ENCODE peak calls at places on chromosomes 5 and 9, in ten cellular contexts. H, K, Y, G, D, V, M, A, B and J are unnamed samples.

GRCh38 chr5:98497391-98497790 is 276.1 kb upstream of the RGMB start:
- DNase-seq in H (no peak), K (no peak), Y (no peak), G (no peak), D (no peak), V (peak; percentile 18), M (no peak), A (no peak), B (no peak), J (no peak)

GRCh38 chr9:108445431-108446018 is 410.3 kb downstream of the ACTL7B start:
- DNase-seq in H (no peak), K (no peak), Y (no peak), G (no peak), D (no peak), V (no peak), M (no peak), A (no peak), B (no peak), J (no peak)

GRCh38 chr9:134644715-134645606 is 3.4 kb downstream of the COL5A1 start:
- DNase-seq in H (peak; percentile 87), K (peak; percentile 60), Y (no peak), G (peak; percentile 76), D (peak; percentile 99), V (peak; percentile 98), M (peak; percentile 51), A (peak; percentile 73), B (peak; percentile 72), J (peak; percentile 49)

GRCh38 chr9:95127249-95128176 is 190.0 kb downstream of the FANCC start:
- DNase-seq in H (peak; percentile 89), K (peak; percentile 87), Y (peak; percentile 86), G (peak; percentile 86), D (peak; percentile 71), V (peak; percentile 52), M (peak; percentile 89), A (peak; percentile 88), B (peak; percentile 83), J (no peak)

GRCh38 chr9:113989781-113990569 is 88.1 kb downstream of the AMBP start:
- DNase-seq in H (peak; percentile 0), K (no peak), Y (no peak), G (no peak), D (no peak), V (no peak), M (no peak), A (no peak), B (no peak), J (no peak)

GRCh38 chr9:106728860-106729259 is 134.1 kb upstream of the ZNF462 start:
- DNase-seq in H (no peak), K (no peak), Y (no peak), G (no peak), D (no peak), V (no peak), M (no peak), A (no peak), B (no peak), J (no peak)

GRCh38 chr5:180811623-180812119 is 9.1 kb upstream of the MGAT1 start:
- DNase-seq in H (peak; percentile 11), K (no peak), Y (no peak), G (no peak), D (no peak), V (no peak), M (no peak), A (no peak), B (peak; percentile 58), J (no peak)

GRCh38 chr5:122463221-122463620 is 151.2 kb downstream of the SNCAIP start:
- DNase-seq in H (no peak), K (no peak), Y (no peak), G (no peak), D (peak; percentile 87), V (peak; percentile 90), M (no peak), A (no peak), B (no peak), J (no peak)

GRCh38 chr5:132251220-132251725 is 6.2 kb upstream of the PDLIM4 start:
- DNase-seq in H (no peak), K (peak; percentile 4), Y (no peak), G (peak; percentile 2), D (peak; percentile 37), V (peak; percentile 45), M (no peak), A (no peak), B (no peak), J (no peak)

GRCh38 chr5:59716029-59716428 is 177.5 kb downstream of the PDE4D start:
- DNase-seq in H (no peak), K (no peak), Y (no peak), G (no peak), D (no peak), V (no peak), M (no peak), A (peak; percentile 18), B (no peak), J (no peak)

GRCh38 chr5:59722875-59723274 is 170.7 kb downstream of the PDE4D start:
- DNase-seq in H (no peak), K (no peak), Y (no peak), G (no peak), D (peak; percentile 24), V (peak; percentile 26), M (no peak), A (no peak), B (no peak), J (no peak)

GRCh38 chr5:59724482-59725392 is 168.8 kb downstream of the PDE4D start:
- DNase-seq in H (no peak), K (peak; percentile 26), Y (no peak), G (no peak), D (peak; percentile 36), V (no peak), M (peak; percentile 77), A (no peak), B (peak; percentile 9), J (no peak)

GRCh38 chr5:59721741-59722140 is 171.8 kb downstream of the PDE4D start:
- DNase-seq in H (no peak), K (no peak), Y (no peak), G (no peak), D (no peak), V (no peak), M (no peak), A (no peak), B (no peak), J (no peak)

DNA sequence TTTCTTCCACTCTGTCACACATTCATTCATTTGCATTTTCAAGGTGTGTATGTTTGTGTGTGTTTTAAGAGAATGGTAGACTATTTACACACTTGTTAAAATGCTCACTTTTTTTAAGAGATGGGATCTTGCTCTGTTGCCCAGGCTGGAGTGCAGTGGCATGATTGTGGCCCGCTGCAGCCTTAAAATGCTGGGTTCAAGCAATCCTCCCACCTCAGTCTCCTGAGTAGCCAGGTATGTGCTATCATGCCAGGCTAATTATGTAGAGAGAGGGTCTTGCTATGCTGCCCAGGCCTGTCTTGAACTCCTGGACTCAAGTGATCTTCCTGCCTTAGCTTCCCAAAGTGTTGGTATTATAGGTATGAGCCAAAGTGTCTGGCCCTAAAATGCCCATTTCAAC is 173.5 kb downstream of the PDE4D start:
- DNase-seq in H (no peak), K (no peak), Y (no peak), G (no peak), D (no peak), V (no peak), M (no peak), A (no peak), B (no peak), J (no peak)
- H3K4me3 ChIP-seq in H (no peak overlapping the region), K (no peak overlapping the region), Y (no peak overlapping the region), G (no peak overlapping the region), D (no peak overlapping the region), V (no peak overlapping the region), M (no peak overlapping the region), A (no peak overlapping the region), B (no peak overlapping the region), J (no peak overlapping the region)

DNA sequence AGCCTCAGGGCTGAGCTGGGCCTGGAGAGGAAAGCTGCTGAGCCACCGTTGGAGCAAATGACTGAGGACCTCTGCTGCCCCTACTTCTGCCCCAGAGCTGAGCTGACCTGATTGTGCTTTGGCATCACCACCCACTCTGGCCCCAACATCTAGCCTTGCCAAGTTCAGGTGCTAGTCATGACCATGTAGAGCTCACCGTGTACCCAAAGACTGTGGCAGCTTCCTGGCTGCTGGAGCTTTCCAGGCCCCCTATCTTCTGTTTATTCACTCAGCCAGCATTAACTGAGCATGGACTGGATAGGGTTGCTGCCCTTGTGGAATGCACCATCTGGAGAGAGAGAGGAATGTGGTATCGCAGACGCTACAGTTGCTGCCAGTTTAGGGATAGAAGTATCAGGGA is 49.1 kb downstream of the JADE2 start:
- DNase-seq in H (peak; percentile 9), K (no peak), Y (no peak), G (no peak), D (peak; percentile 38), V (no peak), M (no peak), A (peak; percentile 73), B (no peak), J (no peak)
- H3K36me3 ChIP-seq in H (no peaks in the 10 kb centered on the region), K (no peaks in the 10 kb centered on the region), Y (peaks cover 37% of the 10 kb centered on the region), G (peaks cover 96% of the 10 kb centered on the region), D (peaks cover 73% of the 10 kb centered on the region), V (no peaks in the 10 kb centered on the region), M (peaks cover 12% of the 10 kb centered on the region), A (peaks cover 37% of the 10 kb centered on the region), B (no peaks in the 10 kb centered on the region), J (peaks cover 10% of the 10 kb centered on the region)

DNA sequence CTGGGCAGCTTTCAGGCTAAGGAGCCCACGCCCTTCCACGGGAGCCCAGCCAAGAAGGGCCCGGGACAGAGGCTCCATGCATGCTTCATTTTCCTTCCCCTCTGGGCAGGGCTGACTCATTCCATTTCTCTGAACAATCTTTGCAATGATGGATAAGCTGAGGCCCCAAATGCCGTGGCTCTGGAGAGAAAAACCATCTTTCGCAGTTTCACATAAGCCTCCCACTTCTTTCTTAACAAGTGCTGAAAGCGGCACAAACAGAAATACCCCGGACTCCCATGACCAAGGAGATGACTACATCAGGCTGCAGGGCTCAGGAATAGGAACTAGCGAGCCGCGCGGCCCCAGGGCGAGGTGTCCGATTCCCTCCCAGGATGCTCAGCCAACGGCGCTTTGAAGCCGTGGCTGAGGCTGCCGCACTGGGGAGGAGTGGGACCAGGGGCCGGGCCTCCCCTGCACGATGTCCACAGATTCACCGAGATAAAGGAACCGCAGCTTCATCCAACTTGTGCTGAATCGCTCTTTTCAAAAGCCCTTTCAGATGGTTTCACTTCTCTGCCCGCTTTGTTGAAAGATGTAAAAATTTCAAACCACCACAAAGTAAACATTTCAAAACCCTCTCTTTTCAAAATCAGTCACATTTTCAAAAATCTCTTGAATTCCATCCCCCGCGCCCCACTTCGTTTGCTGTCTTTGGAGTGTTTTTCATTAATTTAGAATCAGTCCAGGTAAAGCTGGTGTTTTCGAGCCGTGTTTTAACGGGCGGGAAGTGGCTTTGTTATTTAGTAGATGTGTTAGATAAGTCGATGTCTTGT is 96.6 kb upstream of the LMX1B start:
- DNase-seq in H (peak; percentile 37), K (no peak), Y (no peak), G (peak; percentile 40), D (peak; percentile 84), V (peak; percentile 78), M (peak; percentile 87), A (peak; percentile 73), B (peak; percentile 62), J (peak; percentile 29)
- H3K4me3 ChIP-seq in H (no peak overlapping the region), K (peak overlapping the region; percentile 44), Y (no peak overlapping the region), G (peak overlapping the region; percentile 19), D (peak overlapping the region; percentile 41), V (peak overlapping the region; percentile 50), M (no peak overlapping the region), A (peak overlapping the region; percentile 30), B (peak overlapping the region; percentile 36), J (no peak overlapping the region)

DNA sequence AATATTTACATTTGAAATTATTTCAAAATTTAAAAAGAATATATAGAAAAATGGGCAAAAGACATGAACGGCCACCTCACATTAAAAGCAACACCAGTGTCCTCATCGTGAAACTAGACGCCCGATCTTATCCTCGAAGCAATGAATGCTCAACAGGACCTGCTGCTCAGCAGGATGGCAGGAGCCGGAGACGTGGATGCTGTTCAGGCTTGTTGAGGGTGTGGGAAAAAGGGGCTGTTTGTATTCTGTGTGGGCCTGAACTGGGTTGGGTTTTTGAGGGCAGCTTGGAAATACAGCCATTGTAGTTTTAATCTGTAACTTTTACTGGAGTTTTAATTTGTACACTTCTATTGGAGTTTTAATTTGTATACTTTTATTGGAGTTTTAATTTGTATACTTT is 20.3 kb downstream of the EXOC3 start:
- DNase-seq in H (peak; percentile 1), K (no peak), Y (peak; percentile 14), G (no peak), D (no peak), V (no peak), M (no peak), A (no peak), B (no peak), J (no peak)
- H3K36me3 ChIP-seq in H (no peaks in the 10 kb centered on the region), K (peaks cover 3% of the 10 kb centered on the region), Y (peaks cover 23% of the 10 kb centered on the region), G (peaks cover 89% of the 10 kb centered on the region), D (peaks cover 67% of the 10 kb centered on the region), V (peaks cover 23% of the 10 kb centered on the region), M (no peaks in the 10 kb centered on the region), A (peaks cover 14% of the 10 kb centered on the region), B (peaks cover 31% of the 10 kb centered on the region), J (no peaks in the 10 kb centered on the region)